ENCODE peak calls at places on chromosomes 4 and X, in six cellular contexts. T is right lobe of liver; F is left lung; I is CD8-positive, alpha-beta T cell; Z is colonic mucosa; O is sigmoid colon. Q is an unnamed sample. For H3K4me1, the result is how much of the 10 kb centered on the place peaks cover.

GRCh38 chr4:83358410-83358809 is 23.8 kb upstream of the HPSE start:
- DNase-seq in T (no peak), F (no peak), I (no peak), Z (no peak), O (no peak), Q (no peak)

GRCh38 chr4:60992037-60992436 is 208.1 kb upstream of the ADGRL3 start:
- DNase-seq in T (no peak), F (no peak), I (no peak), Z (no peak), O (no peak), Q (no peak)

GRCh38 chrX:68995386-68995779 is 166.6 kb downstream of the EFNB1 start:
- DNase-seq in T (no peak), F (no peak), I (no peak), Z (no peak), O (no peak), Q (no peak)

GRCh38 chr4:120293341-120293740 is 226.7 kb upstream of the MAD2L1 start:
- DNase-seq in T (no peak), F (no peak), I (no peak), Z (no peak), O (no peak), Q (no peak)

GRCh38 chrX:139945075-139945474 is 12.2 kb upstream of the ATP11C start:
- DNase-seq in T (no peak), F (no peak), I (no peak), Z (no peak), O (no peak), Q (no peak)

GRCh38 chrX:123339201-123339905 is 155.3 kb downstream of the GRIA3 start:
- DNase-seq in T (no peak), F (no peak), I (no peak), Z (no peak), O (no peak), Q (no peak)

GRCh38 chrX:8341814-8342590 is 122.6 kb upstream of the VCX3B start:
- DNase-seq in T (no peak), F (no peak), I (no peak), Z (no peak), O (no peak), Q (no peak)

GRCh38 chr4:127598656-127599055 is 34.1 kb upstream of the INTU start:
- DNase-seq in T (no peak), F (no peak), I (no peak), Z (no peak), O (no peak), Q (no peak)

GRCh38 chr4:140144937-140145336 is 9.0 kb downstream of the MAML3 start:
- DNase-seq in T (no peak), F (no peak), I (no peak), Z (no peak), O (no peak), Q (no peak)

GRCh38 chr4:48779095-48779997 is 733 bp downstream of the FRYL start:
- DNase-seq in T (peak), F (peak), I (peak), Z (peak), O (peak), Q (peak)

GRCh38 chr4:98544141-98544817 is 114.1 kb downstream of the TSPAN5 start:
- DNase-seq in T (no peak), F (no peak), I (no peak), Z (no peak), O (no peak), Q (no peak)

GRCh38 chr4:159504634-159505033 is 401.8 kb downstream of the RAPGEF2 start:
- DNase-seq in T (peak), F (no peak), I (no peak), Z (no peak), O (no peak), Q (no peak)

GRCh38 chrX:10983526-10983925 is 127.6 kb upstream of the HCCS start:
- DNase-seq in T (no peak), F (no peak), I (no peak), Z (no peak), O (no peak), Q (no peak)

GRCh38 chrX:15956684-15957083 is 102.1 kb upstream of the AP1S2 start:
- DNase-seq in T (no peak), F (no peak), I (no peak), Z (no peak), O (no peak), Q (no peak)

GRCh38 chrX:103927633-103928032 is 34.8 kb upstream of the TMSB15B start:
- DNase-seq in T (no peak), F (no peak), I (no peak), Z (no peak), O (no peak), Q (no peak)

GRCh38 chr4:16692021-16692420 is 206.4 kb downstream of the LDB2 start:
- DNase-seq in T (no peak), F (no peak), I (no peak), Z (no peak), O (no peak), Q (no peak)

GRCh38 chrX:126165721-126166401 is at the start of gene DCAF12L2:
- DNase-seq in T (no peak), F (peak), I (no peak), Z (no peak), O (peak), Q (peak)

GRCh38 chr4:185782523-185782922 is 29.5 kb downstream of the SORBS2 start:
- DNase-seq in T (no peak), F (no peak), I (no peak), Z (no peak), O (no peak), Q (no peak)

GRCh38 chr4:87050596-87050995 is 115.8 kb downstream of the AFF1 start:
- DNase-seq in T (no peak), F (no peak), I (no peak), Z (no peak), O (no peak), Q (peak)

GRCh38 chr4:148058160-148058859 is 326.4 kb downstream of the ARHGAP10 start:
- DNase-seq in T (no peak), F (no peak), I (no peak), Z (no peak), O (no peak), Q (no peak)

GRCh38 chr4:109735566-109736454 is 5.9 kb upstream of the PLA2G12A start:
- DNase-seq in T (no peak), F (no peak), I (no peak), Z (peak), O (no peak), Q (no peak)

GRCh38 chrX:71669492-71669891 is 2.1 kb downstream of the LOC101059915 start:
- DNase-seq in T (no peak), F (no peak), I (no peak), Z (no peak), O (no peak), Q (no peak)

GRCh38 chr4:156593464-156593863 is 378.1 kb downstream of the PDGFC start:
- DNase-seq in T (no peak), F (no peak), I (no peak), Z (no peak), O (no peak), Q (no peak)

GRCh38 chr4:115780268-115780667 is 666.8 kb upstream of the NDST4 start:
- DNase-seq in T (no peak), F (no peak), I (no peak), Z (no peak), O (no peak), Q (no peak)

GRCh38 chr4:9925750-9926439 is 95.4 kb downstream of the SLC2A9 start:
- DNase-seq in T (no peak), F (no peak), I (no peak), Z (no peak), O (no peak), Q (no peak)

GRCh38 chr4:185080545-185080944 is 62.3 kb downstream of the HELT start:
- DNase-seq in T (no peak), F (no peak), I (no peak), Z (no peak), O (no peak), Q (no peak)

GRCh38 chrX:45445745-45446412 is 245.2 kb upstream of the DIPK2B start:
- DNase-seq in T (no peak), F (no peak), I (no peak), Z (no peak), O (no peak), Q (no peak)

GRCh38 chr4:106299977-106300376 is 16.0 kb downstream of the TBCK start:
- DNase-seq in T (no peak), F (no peak), I (no peak), Z (no peak), O (no peak), Q (no peak)

GRCh38 chr4:82352118-82352824 is 21.5 kb downstream of the HNRNPD start:
- DNase-seq in T (no peak), F (no peak), I (no peak), Z (no peak), O (no peak), Q (no peak)

GRCh38 chrX:49163555-49164419 is 1.2 kb downstream of the MAGIX start:
- DNase-seq in T (peak), F (peak), I (peak), Z (peak), O (peak), Q (peak)

GRCh38 chr4:176788248-176788647 is 4.5 kb downstream of the VEGFC start:
- DNase-seq in T (no peak), F (no peak), I (no peak), Z (no peak), O (no peak), Q (no peak)

GRCh38 chr4:104395219-104395618 is 99.5 kb downstream of the CXXC4 start:
- DNase-seq in T (no peak), F (no peak), I (no peak), Z (no peak), O (no peak), Q (no peak)

GRCh38 chr4:27911047-27911446 is 1050.4 kb downstream of the STIM2 start:
- DNase-seq in T (no peak), F (no peak), I (no peak), Z (no peak), O (no peak), Q (no peak)

DNA sequence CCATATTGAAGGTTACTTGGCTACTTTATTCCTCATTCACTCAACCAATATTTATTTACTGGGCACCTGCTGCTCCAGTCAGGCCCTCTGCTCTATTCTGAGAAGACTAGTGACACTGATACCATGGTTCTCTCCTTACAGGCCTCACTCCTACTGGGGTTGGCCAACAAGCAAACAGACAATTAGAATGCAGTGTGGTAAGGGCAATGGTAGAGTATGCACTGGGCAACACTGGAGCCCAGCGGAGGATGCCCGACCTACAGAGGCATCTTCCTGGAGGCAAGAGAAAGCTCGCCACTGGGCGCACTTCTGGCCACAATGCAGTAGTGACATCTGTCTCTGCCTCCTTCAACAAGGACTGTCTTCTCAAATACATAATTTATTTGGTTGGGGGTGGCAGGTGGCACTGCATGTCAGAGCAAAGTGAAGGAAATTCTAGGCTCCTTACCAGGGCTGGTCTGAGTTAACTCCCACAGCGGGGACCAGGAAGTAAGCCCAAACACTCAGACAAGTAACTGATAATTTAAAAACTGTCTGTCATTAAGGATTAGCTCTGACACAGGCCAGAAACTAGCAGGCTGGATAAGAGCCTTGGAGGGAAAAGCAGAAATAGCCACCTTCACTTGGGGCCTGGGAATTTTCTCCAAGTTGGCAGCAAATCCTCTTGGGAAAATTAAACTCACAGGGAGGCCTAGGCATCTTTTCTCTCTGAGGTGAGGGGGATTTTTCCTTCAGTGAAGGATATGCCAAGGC is 150.7 kb upstream of the EOLA2 start:
- DNase-seq in T (no peak), F (no peak), I (no peak), Z (no peak), O (no peak), Q (no peak)
- H3K27ac ChIP-seq in T (no peak), F (no peak), I (no peak), Z (no peak), O (no peak), Q (no peak)

GRCh38 chrX:154320406-154320805 is 24.8 kb downstream of the TKTL1 start:
- DNase-seq in T (no peak), F (no peak), I (no peak), Z (no peak), O (no peak), Q (no peak)

GRCh38 chrX:154323537-154323936 is 27.9 kb downstream of the TKTL1 start:
- DNase-seq in T (no peak), F (no peak), I (no peak), Z (no peak), O (no peak), Q (no peak)

GRCh38 chrX:154321152-154321551 is 25.6 kb downstream of the TKTL1 start:
- DNase-seq in T (no peak), F (no peak), I (no peak), Z (no peak), O (no peak), Q (no peak)

GRCh38 chrX:154322890-154323289 is 27.3 kb downstream of the TKTL1 start:
- DNase-seq in T (no peak), F (no peak), I (no peak), Z (no peak), O (no peak), Q (no peak)

GRCh38 chrX:154321624-154322023 is 26.0 kb downstream of the TKTL1 start:
- DNase-seq in T (no peak), F (no peak), I (no peak), Z (no peak), O (no peak), Q (no peak)
- TF ChIP-seq CTCF in T (peak), F (no peak), I (no peak), Z (no peak), O (no peak), Q (peak)

GRCh38 chr4:7964890-7965662 is 25.4 kb upstream of the AFAP1 start:
- DNase-seq in T (no peak), F (no peak), I (no peak), Z (no peak), O (peak), Q (peak)

GRCh38 chr4:7964459-7964858 is 24.8 kb upstream of the AFAP1 start:
- DNase-seq in T (no peak), F (no peak), I (no peak), Z (no peak), O (no peak), Q (no peak)

GRCh38 chr4:7960790-7961655 is 21.4 kb upstream of the AFAP1 start:
- DNase-seq in T (no peak), F (no peak), I (no peak), Z (no peak), O (peak), Q (no peak)

GRCh38 chr4:7963691-7964090 is 24.0 kb upstream of the AFAP1 start:
- DNase-seq in T (no peak), F (no peak), I (no peak), Z (no peak), O (no peak), Q (no peak)

DNA sequence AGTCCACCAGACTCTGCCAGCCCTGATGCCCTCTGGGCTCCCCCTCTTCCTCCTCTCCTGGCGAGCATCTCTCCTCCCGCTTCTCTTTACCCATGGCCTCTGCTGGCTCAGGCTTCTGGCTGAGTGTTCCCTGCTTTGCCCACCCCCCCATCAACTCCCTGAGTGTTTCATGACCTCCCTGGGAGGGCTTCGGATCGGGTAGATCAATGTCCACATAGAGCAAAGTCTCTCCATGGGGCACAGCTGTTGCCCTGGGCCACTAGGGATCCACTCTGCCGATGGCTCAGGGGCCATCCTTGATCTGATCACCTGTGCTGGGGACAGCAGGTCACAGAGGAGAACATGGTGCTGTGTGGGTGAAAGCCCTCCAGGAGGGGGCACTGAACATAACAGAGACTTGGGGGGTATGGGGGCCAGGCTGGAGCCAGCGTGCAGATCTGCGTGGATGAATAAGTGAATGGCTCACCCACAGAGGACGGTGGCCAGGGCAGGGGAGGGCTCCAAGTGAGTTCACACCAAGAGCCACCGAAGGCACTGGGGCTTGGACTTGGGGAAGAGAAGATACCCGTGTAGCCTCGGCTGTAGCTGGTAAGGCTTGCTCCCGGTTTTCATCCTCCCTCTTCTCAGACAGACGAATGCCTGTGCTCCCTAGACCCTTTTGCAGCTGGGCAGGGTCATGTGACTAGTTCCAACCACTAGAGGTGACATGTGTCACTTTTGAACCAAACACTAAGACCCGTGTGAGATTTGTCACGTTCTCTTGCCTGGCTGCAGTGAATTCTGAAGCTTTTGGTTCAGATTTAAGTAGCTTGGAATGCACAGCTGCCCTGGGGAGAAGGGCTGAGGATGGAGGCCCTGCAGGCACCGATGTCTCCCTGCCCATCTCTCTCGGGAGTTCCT is 23.2 kb upstream of the AFAP1 start:
- DNase-seq in T (no peak), F (no peak), I (no peak), Z (no peak), O (no peak), Q (no peak)
- H3K4me1 ChIP-seq in T (under half), F (under half), I (under half), Z (under half), O (half or more), Q (under half)

GRCh38 chr4:89288430-89288829 is 19.2 kb downstream of the GPRIN3 start:
- DNase-seq in T (no peak), F (no peak), I (no peak), Z (no peak), O (no peak), Q (no peak)

GRCh38 chr4:89287945-89288344 is 19.7 kb downstream of the GPRIN3 start:
- DNase-seq in T (no peak), F (no peak), I (no peak), Z (no peak), O (no peak), Q (no peak)

GRCh38 chr4:89293299-89293698 is 14.3 kb downstream of the GPRIN3 start:
- DNase-seq in T (peak), F (no peak), I (no peak), Z (no peak), O (no peak), Q (no peak)

GRCh38 chr4:89289312-89289711 is 18.3 kb downstream of the GPRIN3 start:
- DNase-seq in T (no peak), F (no peak), I (no peak), Z (no peak), O (no peak), Q (no peak)

GRCh38 chr4:89290727-89291126 is 16.9 kb downstream of the GPRIN3 start:
- DNase-seq in T (no peak), F (no peak), I (no peak), Z (no peak), O (no peak), Q (no peak)
- H3K27ac ChIP-seq in T (no peak), F (no peak), I (no peak), Z (no peak), O (no peak), Q (peak)

GRCh38 chr4:76956961-76957738 is 7.6 kb downstream of the SEPTIN11 start:
- DNase-seq in T (no peak), F (no peak), I (no peak), Z (peak), O (no peak), Q (peak)

GRCh38 chr4:76954489-76954888 is 4.9 kb downstream of the SEPTIN11 start:
- DNase-seq in T (peak), F (no peak), I (no peak), Z (no peak), O (no peak), Q (no peak)

GRCh38 chr4:76953956-76954355 is 4.4 kb downstream of the SEPTIN11 start:
- DNase-seq in T (no peak), F (no peak), I (no peak), Z (no peak), O (no peak), Q (no peak)

GRCh38 chr4:76952631-76953587 is 3.4 kb downstream of the SEPTIN11 start:
- DNase-seq in T (no peak), F (no peak), I (no peak), Z (no peak), O (no peak), Q (no peak)

DNA sequence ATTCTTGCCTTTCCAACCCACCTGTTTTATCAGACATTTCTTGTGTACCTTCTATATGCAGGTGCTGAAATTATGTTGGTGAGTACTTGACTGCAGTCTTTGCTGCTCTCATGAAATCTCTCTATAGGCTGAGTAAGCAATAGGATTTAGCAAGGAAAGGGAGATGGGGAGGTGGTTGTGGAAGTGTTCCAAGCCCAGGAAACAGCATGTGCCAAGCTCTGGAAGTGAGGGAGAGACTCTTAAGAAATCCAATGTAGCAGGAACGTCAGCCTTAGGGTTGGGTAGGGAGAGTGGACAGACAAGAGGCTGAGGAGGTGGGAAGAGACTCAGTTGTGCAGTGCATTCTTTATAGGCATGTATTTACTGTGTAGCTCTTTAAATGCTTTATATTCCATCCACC is 5.6 kb downstream of the SEPTIN11 start:
- DNase-seq in T (no peak), F (no peak), I (no peak), Z (no peak), O (no peak), Q (no peak)
- TF ChIP-seq CTCF in T (no peak), F (no peak), I (no peak), Z (no peak), O (no peak), Q (no peak)